ENCODE peak calls at places on chromosomes 13 and 19, in five cellular contexts. F is aorta; Z is AG08395; P is stimulated activated CD8-positive, alpha-beta memory T cell treated with anti-CD3 and anti-CD28 coated beads, Interleukin-4, amount 100 ng/mL, for 4 hours; L is hypothalamus. V is an unnamed sample.

GRCh38 chr13:112885782-112886268 is 83.2 kb upstream of the MCF2L start:
- DNase-seq in F (peak; percentile 91), Z (peak; percentile 94), P (no peak), L (no peak), V (peak; percentile 92)

GRCh38 chr13:109500146-109500773 is 286.1 kb downstream of the IRS2 start:
- DNase-seq in F (no peak), Z (no peak), P (no peak), L (no peak), V (peak; percentile 47)

GRCh38 chr19:6593651-6594416 is 2.9 kb upstream of the CD70 start:
- DNase-seq in F (no peak), Z (no peak), P (no peak), L (no peak), V (no peak)

GRCh38 chr19:35534803-35535480 is 1.7 kb downstream of the GAPDHS start:
- DNase-seq in F (no peak), Z (no peak), P (no peak), L (no peak), V (no peak)

GRCh38 chr19:2059422-2060201 is 8.6 kb upstream of the MKNK2 start:
- DNase-seq in F (peak; percentile 91), Z (peak; percentile 59), P (no peak), L (peak; percentile 48), V (peak; percentile 84)

GRCh38 chr13:112213467-112214245 is 146.7 kb downstream of the SOX1 start:
- DNase-seq in F (no peak), Z (no peak), P (no peak), L (no peak), V (no peak)

GRCh38 chr19:14435320-14436050 is 2.4 kb downstream of the PKN1 start:
- DNase-seq in F (no peak), Z (no peak), P (no peak), L (no peak), V (no peak)

GRCh38 chr19:12065100-12065538 is 588 bp downstream of the ZNF844 start:
- DNase-seq in F (peak; percentile 73), Z (peak; percentile 35), P (no peak), L (no peak), V (peak; percentile 24)

GRCh38 chr13:20475927-20476691 is 49.5 kb downstream of the CRYL1 start:
- DNase-seq in F (no peak), Z (no peak), P (peak; percentile 31), L (no peak), V (peak; percentile 41)

GRCh38 chr13:46173656-46174055 is 8.3 kb downstream of the LCP1 start:
- DNase-seq in F (no peak), Z (no peak), P (no peak), L (no peak), V (no peak)

GRCh38 chr19:46218160-46218559 is 11.4 kb upstream of the IGFL1 start:
- DNase-seq in F (no peak), Z (no peak), P (no peak), L (no peak), V (peak; percentile 70)

GRCh38 chr19:7191946-7192691 is 102.1 kb downstream of the INSR start:
- DNase-seq in F (no peak), Z (peak; percentile 58), P (peak; percentile 22), L (no peak), V (peak; percentile 53)

GRCh38 chr19:34350161-34350561 is 14.8 kb upstream of the GPI start:
- DNase-seq in F (no peak), Z (peak; percentile 9), P (peak; percentile 27), L (no peak), V (peak; percentile 64)

GRCh38 chr13:65594255-65594654 is 1635.9 kb downstream of the PCDH9 start:
- DNase-seq in F (no peak), Z (peak; percentile 18), P (no peak), L (no peak), V (no peak)

GRCh38 chr13:95530178-95530577 is 22.3 kb upstream of the CLDN10 start:
- DNase-seq in F (no peak), Z (no peak), P (no peak), L (no peak), V (peak; percentile 95)

GRCh38 chr19:52993342-52994178 is 20.2 kb upstream of the ERVV-1 start:
- DNase-seq in F (peak; percentile 91), Z (peak; percentile 76), P (peak; percentile 50), L (no peak), V (peak; percentile 8)

GRCh38 chr13:33452873-33453558 is 167.5 kb upstream of the STARD13 start:
- DNase-seq in F (no peak), Z (no peak), P (no peak), L (no peak), V (no peak)

GRCh38 chr19:10478903-10479384 is 24.2 kb downstream of the KEAP1 start:
- DNase-seq in F (peak; percentile 96), Z (peak; percentile 95), P (peak; percentile 79), L (peak; percentile 90), V (peak; percentile 72)

GRCh38 chr13:113641426-113641825 is 16.6 kb downstream of the ATP4B start:
- DNase-seq in F (peak; percentile 38), Z (no peak), P (no peak), L (no peak), V (no peak)

GRCh38 chr13:48749699-48750473 is 96.2 kb downstream of the CYSLTR2 start:
- DNase-seq in F (peak; percentile 89), Z (peak; percentile 87), P (peak; percentile 40), L (peak; percentile 41), V (peak; percentile 95)

GRCh38 chr19:51626675-51627074 is 3.5 kb downstream of the SIGLEC5 start:
- DNase-seq in F (no peak), Z (no peak), P (no peak), L (no peak), V (no peak)

GRCh38 chr19:55031178-55031577 is 6.9 kb downstream of the GP6 start:
- DNase-seq in F (no peak), Z (no peak), P (no peak), L (no peak), V (no peak)

GRCh38 chr19:47253467-47253881 is 2.9 kb upstream of the CCDC9 start:
- DNase-seq in F (no peak), Z (no peak), P (no peak), L (no peak), V (peak; percentile 71)

GRCh38 chr13:23985846-23986245 is 88.5 kb upstream of the C1QTNF9B start:
- DNase-seq in F (no peak), Z (no peak), P (no peak), L (no peak), V (peak; percentile 90)

GRCh38 chr13:92187378-92187989 is 789.1 kb downstream of the GPC5 start:
- DNase-seq in F (no peak), Z (peak; percentile 47), P (no peak), L (no peak), V (peak; percentile 21)

GRCh38 chr13:23440821-23441608 is 7.5 kb upstream of the SACS start:
- DNase-seq in F (no peak), Z (no peak), P (no peak), L (no peak), V (peak; percentile 83)

GRCh38 chr13:78572459-78572858 is 30.9 kb downstream of the POU4F1 start:
- DNase-seq in F (no peak), Z (no peak), P (no peak), L (no peak), V (no peak)

GRCh38 chr13:49124693-49125304 is 95.3 kb upstream of the MLNR start:
- DNase-seq in F (no peak), Z (no peak), P (no peak), L (no peak), V (no peak)

GRCh38 chr13:77925616-77926015 is 7.0 kb upstream of the EDNRB start:
- DNase-seq in F (peak; percentile 69), Z (no peak), P (no peak), L (no peak), V (no peak)

GRCh38 chr13:94228781-94229180 is 250.7 kb downstream of the DCT start:
- DNase-seq in F (no peak), Z (no peak), P (no peak), L (no peak), V (peak; percentile 81)

GRCh38 chr19:58229255-58229639 is 533 bp downstream of the ZNF544 start:
- DNase-seq in F (no peak), Z (peak; percentile 26), P (no peak), L (no peak), V (peak; percentile 37)

GRCh38 chr13:98570929-98571372 is 6.0 kb downstream of the STK24 start:
- DNase-seq in F (no peak), Z (no peak), P (no peak), L (no peak), V (no peak)

GRCh38 chr13:114263590-114263989 is 17.8 kb upstream of the UPF3A start:
- DNase-seq in F (no peak), Z (no peak), P (no peak), L (no peak), V (peak; percentile 95)

GRCh38 chr19:10812902-10813404 is 23.1 kb downstream of the TMED1 start:
- DNase-seq in F (no peak), Z (peak; percentile 93), P (no peak), L (no peak), V (peak; percentile 77)

GRCh38 chr13:20191311-20191901 is 1.3 kb downstream of the GJB2 start:
- DNase-seq in F (no peak), Z (no peak), P (no peak), L (no peak), V (no peak)

GRCh38 chr13:45331981-45332830 is 8.8 kb downstream of the TPT1 start:
- DNase-seq in F (no peak), Z (peak; percentile 82), P (no peak), L (no peak), V (peak; percentile 69)

GRCh38 chr13:111548301-111548700 is 227.9 kb downstream of the TEX29 start:
- DNase-seq in F (peak; percentile 68), Z (no peak), P (no peak), L (no peak), V (no peak)

GRCh38 chr13:28805193-28805819 is 14.8 kb upstream of the MTUS2 start:
- DNase-seq in F (peak; percentile 85), Z (no peak), P (no peak), L (no peak), V (no peak)

GRCh38 chr19:18776288-18776594 is 14.9 kb downstream of the COMP start:
- DNase-seq in F (no peak), Z (peak; percentile 75), P (no peak), L (no peak), V (no peak)

V was measured in myocyte.